ENCODE peak calls at places on chromosomes 12 and 14, in five cellular contexts. P is tibial nerve, C is left ventricle myocardium inferior, F is hepatocyte, N is fibroblast of lung. W is an unnamed sample.

GRCh38 chr12:34126239-34126641 is 103.9 kb downstream of the ALG10 start:
- DNase-seq in N (no peak), P (no peak), F (no peak), C (no peak), W (no peak)

GRCh38 chr12:122064034-122064777 is 14.3 kb upstream of the MLXIP start:
- DNase-seq in P (peak; percentile 53), N (peak; percentile 89), C (peak; percentile 90), F (peak; percentile 89), W (no peak)

GRCh38 chr12:26798013-26798412 is 35.0 kb downstream of the ITPR2 start:
- DNase-seq in F (no peak), P (no peak), C (no peak), N (peak; percentile 75), W (no peak)

GRCh38 chr14:76829016-76829365 is 2.8 kb downstream of the LRRC74A start:
- DNase-seq in F (no peak), P (peak; percentile 34), N (no peak), C (peak; percentile 33), W (no peak)

GRCh38 chr14:54440454-54440853 is 720 bp downstream of the CNIH1 start:
- DNase-seq in P (no peak), N (peak; percentile 5), F (peak; percentile 8), C (no peak), W (no peak)

GRCh38 chr12:12349711-12350665 is at the start of gene MANSC1:
- DNase-seq in P (peak; percentile 14), F (peak; percentile 79), N (peak; percentile 40), C (peak; percentile 67), W (no peak)

GRCh38 chr12:131112016-131112415 is 158.3 kb downstream of the ADGRD1 start:
- DNase-seq in N (no peak), F (no peak), C (no peak), P (peak; percentile 50), W (no peak)

GRCh38 chr14:21039059-21039422 is 3.1 kb upstream of the RNASE7 start:
- DNase-seq in N (peak; percentile 61), P (peak; percentile 77), C (peak; percentile 88), F (peak; percentile 75), W (no peak)

GRCh38 chr12:121786441-121786825 is 7.1 kb downstream of the RHOF start:
- DNase-seq in N (peak; percentile 89), F (no peak), C (no peak), P (no peak), W (no peak)

GRCh38 chr12:131121705-131122405 is 168.1 kb downstream of the ADGRD1 start:
- DNase-seq in N (no peak), F (no peak), P (no peak), C (no peak), W (no peak)

GRCh38 chr12:101051901-101052550 is 158.0 kb downstream of the SLC5A8 start:
- DNase-seq in F (peak; percentile 93), N (peak; percentile 97), P (no peak), C (no peak), W (no peak)

GRCh38 chr14:72679591-72680151 is 214.2 kb downstream of the DPF3 start:
- DNase-seq in P (no peak), C (no peak), F (no peak), N (peak; percentile 42), W (no peak)

GRCh38 chr12:32702470-32702869 is 23.4 kb downstream of the DNM1L start:
- DNase-seq in N (peak; percentile 10), P (no peak), C (no peak), F (no peak), W (no peak)

GRCh38 chr12:113835433-113835832 is 130.7 kb downstream of the RBM19 start:
- DNase-seq in P (no peak), F (no peak), C (no peak), N (no peak), W (no peak)

GRCh38 chr12:65885312-65885711 is 61.0 kb downstream of the HMGA2 start:
- DNase-seq in P (no peak), C (no peak), N (no peak), F (no peak), W (no peak)

GRCh38 chr12:1932264-1932777 is 13.9 kb upstream of the CACNA2D4 start:
- DNase-seq in N (peak; percentile 48), P (no peak), F (peak; percentile 58), C (peak; percentile 75), W (no peak)

GRCh38 chr12:106736051-106736957 is 38.2 kb upstream of the RIC8B start:
- DNase-seq in F (no peak), N (no peak), C (no peak), P (no peak), W (no peak)

GRCh38 chr12:76706099-76706498 is 57.8 kb upstream of the ZDHHC17 start:
- DNase-seq in N (peak; percentile 58), C (no peak), F (no peak), P (no peak), W (no peak)

GRCh38 chr14:74574092-74574438 is 38.0 kb downstream of the LTBP2 start:
- DNase-seq in P (no peak), N (peak; percentile 80), F (no peak), C (no peak), W (no peak)

GRCh38 chr14:101226265-101226602 is 322.7 kb upstream of the RTL1 start:
- DNase-seq in P (no peak), C (no peak), N (no peak), F (no peak), W (no peak)

GRCh38 chr12:117367006-117367638 is 5.7 kb upstream of the NOS1 start:
- DNase-seq in P (peak; percentile 74), F (peak; percentile 91), N (peak; percentile 40), C (peak; percentile 30), W (no peak)

GRCh38 chr14:56868660-56869059 is 58.4 kb upstream of the OTX2 start:
- DNase-seq in C (no peak), N (no peak), F (no peak), P (no peak), W (no peak)

GRCh38 chr14:87632796-87633195 is 360.2 kb downstream of the GALC start:
- DNase-seq in P (no peak), N (peak; percentile 29), F (no peak), C (no peak), W (no peak)

GRCh38 chr14:87629788-87630187 is 363.2 kb downstream of the GALC start:
- DNase-seq in C (no peak), F (no peak), N (no peak), P (no peak), W (no peak)

GRCh38 chr14:87628129-87628528 is 364.9 kb downstream of the GALC start:
- DNase-seq in P (peak; percentile 52), N (peak; percentile 95), C (no peak), F (peak; percentile 86), W (peak; percentile 27)

GRCh38 chr14:87630808-87631207 is 362.2 kb downstream of the GALC start:
- DNase-seq in F (no peak), C (no peak), N (no peak), P (no peak), W (no peak)
- H3K36me3 ChIP-seq in F (no peaks in the 10 kb centered on the region), C (no peaks in the 10 kb centered on the region), N (no peaks in the 10 kb centered on the region), P (no peaks in the 10 kb centered on the region), W (no peaks in the 10 kb centered on the region)

DNA sequence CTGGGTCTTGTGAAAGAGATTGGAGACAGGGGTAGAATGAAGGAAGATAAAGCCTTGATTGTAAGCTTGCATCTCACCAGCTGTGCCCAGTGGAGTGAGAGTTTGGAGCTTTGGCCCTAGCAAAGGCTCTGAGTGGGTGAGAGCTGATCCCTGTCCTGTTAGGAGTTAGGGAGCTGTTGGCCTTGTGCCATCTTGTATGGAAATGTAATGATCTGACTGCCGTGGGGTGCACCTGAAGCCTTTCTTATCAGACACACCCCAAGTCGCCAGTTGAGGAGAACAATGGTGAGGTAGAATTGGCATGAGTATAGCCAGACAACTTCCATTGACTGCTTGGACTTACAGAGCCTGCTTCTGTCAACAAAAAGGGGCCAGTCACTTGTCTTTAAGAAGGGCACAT is 130.1 kb downstream of the PRKCH start:
- DNase-seq in C (no peak), P (no peak), F (no peak), N (no peak), W (no peak)
- H3K27me3 ChIP-seq in C (no peaks in the 10 kb centered on the region), P (no peaks in the 10 kb centered on the region), F (no peaks in the 10 kb centered on the region), N (peaks cover 15% of the 10 kb centered on the region), W (no peaks in the 10 kb centered on the region)

DNA sequence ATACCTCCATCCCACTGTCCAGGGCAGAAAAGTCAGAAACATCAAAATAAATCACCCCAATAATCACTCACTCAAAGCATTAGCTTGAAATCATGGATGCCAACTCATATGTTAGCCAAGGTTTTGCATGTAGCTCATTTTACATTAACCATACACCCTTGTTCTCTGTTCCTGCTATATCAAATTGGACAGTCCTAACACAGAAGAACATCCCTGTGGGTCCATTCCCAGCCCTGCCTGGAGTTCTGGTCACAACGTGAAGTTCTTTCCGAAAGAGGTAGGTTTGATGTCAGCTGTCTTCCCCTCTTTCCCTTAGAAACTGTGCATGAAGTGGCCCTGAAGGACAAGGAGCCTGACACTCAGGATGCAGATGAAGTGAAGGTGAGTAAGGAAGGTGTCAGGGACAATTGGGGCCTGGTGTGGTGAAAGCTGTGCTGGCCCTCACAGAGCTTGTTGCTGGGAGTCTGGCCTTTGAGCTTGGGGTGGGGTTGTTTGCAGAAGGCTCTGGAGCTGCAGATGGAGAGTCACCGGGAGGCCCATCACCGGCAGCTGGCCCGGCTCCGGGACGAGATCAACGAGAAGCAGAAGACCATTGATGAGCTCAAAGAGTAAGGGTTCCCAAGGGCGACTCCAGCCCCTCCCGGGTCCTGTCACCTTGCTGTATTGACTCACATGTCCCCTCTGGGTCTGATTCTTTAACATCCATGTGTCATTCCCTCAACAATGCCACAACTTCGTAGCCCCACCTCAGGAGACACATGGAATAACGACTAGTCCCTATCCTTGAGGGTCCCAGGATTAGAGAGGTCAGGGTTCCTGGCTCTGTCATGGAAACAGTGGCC is 15.0 kb upstream of the PIP4K2C start:
- DNase-seq in N (no peak), F (peak; percentile 54), P (no peak), C (no peak), W (no peak)
- H3K36me3 ChIP-seq in N (no peaks in the 10 kb centered on the region), F (no peaks in the 10 kb centered on the region), P (no peaks in the 10 kb centered on the region), C (no peaks in the 10 kb centered on the region), W (peaks cover 6% of the 10 kb centered on the region)

GRCh38 chr12:54026640-54027441 is 1.4 kb upstream of the HOXC6 start:
- DNase-seq in C (no peak), F (no peak), N (no peak), P (no peak), W (no peak)
- H3K27me3 ChIP-seq in C (peaks cover 100% of the 10 kb centered on the region), F (peaks cover 93% of the 10 kb centered on the region), N (peaks cover 57% of the 10 kb centered on the region), P (no peaks in the 10 kb centered on the region), W (no peaks in the 10 kb centered on the region)

GRCh38 chr14:23058654-23059504 is 1.6 kb upstream of the CDH24 start:
- DNase-seq in F (no peak), P (no peak), N (no peak), C (no peak), W (no peak)

GRCh38 chr14:23061995-23062394 is 4.7 kb upstream of the CDH24 start:
- DNase-seq in N (peak; percentile 94), F (peak; percentile 83), C (no peak), P (peak; percentile 73), W (no peak)

GRCh38 chr14:23063601-23064000 is 6.3 kb upstream of the CDH24 start:
- DNase-seq in F (no peak), C (no peak), N (no peak), P (no peak), W (no peak)

GRCh38 chr14:23057757-23058653 is 685 bp upstream of the CDH24 start:
- DNase-seq in C (peak; percentile 86), P (peak; percentile 82), F (peak; percentile 94), N (peak; percentile 73), W (peak; percentile 44)

GRCh38 chr14:23060536-23061260 is 3.4 kb upstream of the CDH24 start:
- DNase-seq in N (no peak), F (no peak), C (no peak), P (no peak), W (no peak)
- H3K36me3 ChIP-seq in N (peaks cover 31% of the 10 kb centered on the region), F (no peaks in the 10 kb centered on the region), C (peaks cover 73% of the 10 kb centered on the region), P (peaks cover 5% of the 10 kb centered on the region), W (peaks cover 54% of the 10 kb centered on the region)